ENCODE peak calls at places on chromosomes 13 and 19, in four cellular contexts. I is K562, V is HepG2, B is SK-N-SH. L is an unnamed sample.
A peak's percentile ranks its signal among the peaks of the same experiment; 100 is the strongest.

GRCh38 chr19:50663280-50663790 is 14.1 kb downstream of the C19orf81 start:
- DNase-seq in B (peak; percentile 64), V (peak; percentile 27), I (peak; percentile 41), L (no peak)

GRCh38 chr13:106096661-106097092 is 438.8 kb downstream of the EFNB2 start:
- DNase-seq in I (no peak), V (no peak), B (no peak), L (no peak)

GRCh38 chr13:34627499-34627898 is 314.6 kb upstream of the NBEA start:
- DNase-seq in B (no peak), V (no peak), I (no peak), L (no peak)

GRCh38 chr19:9329999-9330398 is 6.0 kb downstream of the ZNF559 start:
- DNase-seq in V (no peak), I (no peak), B (no peak), L (no peak)

GRCh38 chr19:51460164-51460992 is 2.1 kb upstream of the SIGLEC8 start:
- DNase-seq in I (peak; percentile 78), B (peak; percentile 58), V (peak; percentile 21), L (no peak)

GRCh38 chr19:10207026-10207425 is 12.3 kb upstream of the DNMT1 start:
- DNase-seq in V (no peak), B (no peak), I (no peak), L (no peak)

GRCh38 chr13:110616103-110617101 is 1.1 kb downstream of the NAXD start:
- DNase-seq in V (peak; percentile 26), I (peak; percentile 59), B (peak; percentile 56), L (no peak)

GRCh38 chr13:72523049-72523448 is 204.4 kb downstream of the MZT1 start:
- DNase-seq in V (no peak), I (no peak), B (no peak), L (no peak)

GRCh38 chr13:25977216-25977615 is 74.6 kb downstream of the SHISA2 start:
- DNase-seq in I (no peak), V (no peak), B (no peak), L (no peak)

GRCh38 chr13:44762946-44763345 is 186.8 kb upstream of the TSC22D1 start:
- DNase-seq in V (no peak), I (no peak), B (no peak), L (no peak)

GRCh38 chr19:18450934-18451836 is 13.3 kb upstream of the ISYNA1 start:
- DNase-seq in I (peak; percentile 87), V (peak; percentile 63), B (peak; percentile 95), L (no peak)

GRCh38 chr19:11227201-11227886 is 12.1 kb upstream of the ANGPTL8 start:
- DNase-seq in I (peak; percentile 79), B (peak; percentile 73), V (peak; percentile 27), L (no peak)

GRCh38 chr19:11195681-11196080 is 1.7 kb downstream of the KANK2 start:
- DNase-seq in V (no peak), I (no peak), B (no peak), L (no peak)

GRCh38 chr13:68291595-68291994 is 1061.5 kb upstream of the PCDH9 start:
- DNase-seq in B (no peak), I (no peak), V (no peak), L (no peak)

GRCh38 chr19:17475541-17476115 is 5.3 kb downstream of the SLC27A1 start:
- DNase-seq in I (no peak), V (peak; percentile 93), B (no peak), L (no peak)

GRCh38 chr19:5154129-5154798 is 185.4 kb downstream of the KDM4B start:
- DNase-seq in I (peak; percentile 76), B (peak; percentile 82), V (peak; percentile 52), L (no peak)

GRCh38 chr13:67408823-67409222 is 178.7 kb upstream of the PCDH9 start:
- DNase-seq in I (no peak), V (peak; percentile 15), B (no peak), L (no peak)

GRCh38 chr13:27168870-27169525 is 2.6 kb downstream of the USP12 start:
- DNase-seq in B (no peak), I (peak; percentile 19), V (no peak), L (no peak)

GRCh38 chr19:13839938-13840750 is 36.8 kb upstream of the NANOS3 start:
- DNase-seq in I (no peak), V (no peak), B (no peak), L (no peak)

GRCh38 chr19:30228726-30229523 is 143.3 kb upstream of the ZNF536 start:
- DNase-seq in V (no peak), I (no peak), B (peak; percentile 76), L (no peak)

GRCh38 chr19:1755467-1756155 is 2.3 kb downstream of the ONECUT3 start:
- DNase-seq in V (no peak), B (no peak), I (no peak), L (no peak)

GRCh38 chr13:83666126-83666525 is 216.1 kb downstream of the SLITRK1 start:
- DNase-seq in I (no peak), V (no peak), B (no peak), L (no peak)

GRCh38 chr19:3095375-3096191 is 1.4 kb downstream of the GNA11 start:
- DNase-seq in I (peak; percentile 68), V (peak; percentile 62), B (no peak), L (no peak)

GRCh38 chr13:36395280-36395679 is 37.0 kb upstream of the CCNA1 start:
- DNase-seq in I (peak; percentile 3), B (peak; percentile 11), V (peak; percentile 5), L (no peak)

GRCh38 chr19:6811906-6812305 is 39.4 kb downstream of the VAV1 start:
- DNase-seq in B (peak; percentile 73), I (peak; percentile 69), V (peak; percentile 31), L (peak; percentile 12)

GRCh38 chr13:37984357-37984756 is 114.8 kb upstream of the TRPC4 start:
- DNase-seq in I (peak; percentile 16), B (no peak), V (peak; percentile 14), L (no peak)
- TF ChIP-seq NFIC in I (no peak), B (no peak), V (no peak), L (no peak)

GRCh38 chr19:40609561-40610395 is 8.6 kb downstream of the LTBP4 start:
- DNase-seq in I (peak; percentile 95), V (peak; percentile 44), B (peak; percentile 99), L (peak; percentile 70)
- TF ChIP-seq NFIC in I (peak; percentile 26), V (no peak), B (no peak), L (no peak)

GRCh38 chr13:99258210-99258860 is at the start of gene GPR18:
- DNase-seq in V (no peak), I (no peak), B (no peak), L (peak; percentile 67)
- TF ChIP-seq NFIC in V (no peak), I (no peak), B (no peak), L (peak; percentile 93)

DNA sequence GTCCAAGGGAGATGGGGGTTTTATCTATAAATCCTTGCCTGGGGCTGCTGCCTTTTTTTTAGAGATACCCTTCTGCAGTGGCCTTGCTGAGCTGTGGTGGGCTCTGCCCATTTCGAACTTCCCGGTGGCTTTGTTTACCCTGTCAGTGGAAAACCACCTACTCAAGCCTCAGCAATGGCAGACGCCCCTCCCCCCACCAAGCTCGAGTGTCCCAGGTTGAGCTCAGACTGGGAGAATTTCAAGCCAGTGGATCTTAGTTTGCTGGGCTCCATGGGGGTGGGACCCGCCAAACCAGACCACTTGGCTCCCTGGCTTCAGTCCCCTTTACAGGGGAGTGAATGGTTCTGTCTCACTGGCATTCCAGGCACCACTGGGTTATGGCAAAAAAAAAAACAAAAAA is 21.6 kb downstream of the LGALS13 start:
- DNase-seq in I (no peak), B (no peak), V (no peak), L (no peak)
- TF ChIP-seq NFIC in I (no peak), B (no peak), V (no peak), L (no peak)

GRCh38 chr19:39833464-39834286 is at the start of gene DYRK1B:
- DNase-seq in B (peak; percentile 99), I (peak; percentile 96), V (no peak), L (peak; percentile 92)
- TF ChIP-seq NFIC in B (no peak), I (no peak), V (no peak), L (no peak)

DNA sequence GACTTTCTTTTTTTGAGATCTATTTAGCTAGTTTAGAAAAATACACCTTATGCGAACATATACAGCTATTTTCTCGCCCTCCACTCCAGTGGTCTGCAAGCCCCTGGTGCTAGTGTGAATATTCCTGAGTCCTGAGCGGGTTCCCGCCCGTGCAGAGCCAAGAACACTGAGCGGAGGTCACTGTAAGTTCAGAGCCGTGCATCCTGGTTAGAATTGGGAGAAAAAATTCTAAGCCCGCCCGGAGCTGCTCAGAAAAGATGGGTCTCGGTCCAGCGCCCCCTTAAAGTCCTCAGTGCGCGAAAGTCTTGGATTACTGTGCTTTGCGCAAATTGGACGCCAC is 117.7 kb downstream of the KCNRG start:
- DNase-seq in I (no peak), B (no peak), V (no peak), L (no peak)
- TF ChIP-seq NFIC in I (no peak), B (no peak), V (no peak), L (no peak)

GRCh38 chr19:54574051-54574450 is 461 bp downstream of the LILRA2 start:
- DNase-seq in B (no peak), I (no peak), V (no peak), L (no peak)

GRCh38 chr19:54570316-54570715 is 3.3 kb upstream of the LILRA2 start:
- DNase-seq in I (no peak), V (no peak), B (no peak), L (no peak)

GRCh38 chr19:54574527-54575056 is 1.0 kb downstream of the LILRA2 start:
- DNase-seq in B (no peak), I (no peak), V (no peak), L (no peak)

GRCh38 chr19:54572696-54573311 is 786 bp upstream of the LILRA2 start:
- DNase-seq in V (no peak), B (no peak), I (peak; percentile 62), L (no peak)

GRCh38 chr19:54573330-54573872 is at the start of gene LILRA2:
- DNase-seq in V (no peak), I (no peak), B (no peak), L (no peak)
- TF ChIP-seq NFIC in V (no peak), I (no peak), B (no peak), L (no peak)

DNA sequence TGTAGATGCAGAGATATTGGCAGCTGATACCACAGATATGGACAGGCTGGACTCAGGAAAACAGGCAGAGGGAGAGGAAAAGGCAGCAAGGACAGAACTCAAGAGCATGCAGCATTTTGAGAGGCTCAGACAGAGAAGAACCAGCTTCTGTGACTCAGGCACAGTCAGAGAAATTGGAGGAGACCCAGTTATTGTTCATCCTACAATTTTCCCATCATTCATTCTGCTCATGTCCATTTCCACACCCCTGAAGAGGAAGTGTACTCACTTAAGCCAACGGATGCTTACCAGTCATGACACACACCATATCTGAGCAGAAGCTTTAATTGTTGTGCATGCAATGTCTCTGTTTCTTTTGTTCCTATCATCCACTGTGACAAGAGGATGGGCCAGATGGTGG is 359.8 kb upstream of the HTR2A start:
- DNase-seq in I (no peak), B (no peak), V (no peak), L (no peak)
- TF ChIP-seq NFIC in I (no peak), B (peak; percentile 65), V (no peak), L (no peak)

GRCh38 chr19:55646889-55647731 is 902 bp upstream of the CCDC106 start:
- DNase-seq in B (peak; percentile 23), I (no peak), V (no peak), L (no peak)

GRCh38 chr19:55647732-55648656 is at the start of gene CCDC106:
- DNase-seq in V (peak; percentile 55), B (peak; percentile 93), I (peak; percentile 83), L (no peak)

GRCh38 chr19:55650602-55651230 is 2.7 kb downstream of the CCDC106 start:
- DNase-seq in B (peak; percentile 3), V (no peak), I (no peak), L (no peak)

GRCh38 chr19:55649579-55650557 is 1.9 kb downstream of the CCDC106 start:
- DNase-seq in V (no peak), I (no peak), B (no peak), L (no peak)

GRCh38 chr19:55648657-55649578 is 906 bp downstream of the CCDC106 start:
- DNase-seq in V (no peak), I (peak; percentile 52), B (peak; percentile 41), L (no peak)
- TF ChIP-seq NFIC in V (no peak), I (no peak), B (no peak), L (no peak)